ENCODE peak calls at places on chromosomes 6 and 20, in six cellular contexts. X is left ventricle myocardium inferior, L is heart right ventricle, H is epithelial cell of esophagus, G is cardiac muscle cell, A is astrocyte of the spinal cord. P is an unnamed sample.

GRCh38 chr6:105087571-105088211 is 92.1 kb downstream of the POPDC3 start:
- DNase-seq in A (peak; percentile 70), H (peak; percentile 71), L (no peak), G (peak; percentile 76), X (no peak), P (peak; percentile 77)

GRCh38 chr6:159012201-159012600 is 12.2 kb upstream of the RSPH3 start:
- DNase-seq in A (peak; percentile 25), X (no peak), L (no peak), G (peak; percentile 46), H (no peak), P (peak; percentile 14)

GRCh38 chr6:23280445-23280844 is 711.1 kb downstream of the HDGFL1 start:
- DNase-seq in X (no peak), A (no peak), H (no peak), G (peak; percentile 60), L (no peak), P (no peak)

GRCh38 chr20:62303327-62304226 is 780 bp downstream of the ADRM1 start:
- DNase-seq in A (peak; percentile 8), G (no peak), X (no peak), L (no peak), H (peak; percentile 41), P (peak; percentile 44)

GRCh38 chr20:2693286-2693995 is 861 bp downstream of the EBF4 start:
- DNase-seq in H (no peak), X (peak; percentile 44), L (peak; percentile 49), A (no peak), G (peak; percentile 30), P (no peak)

GRCh38 chr6:21666788-21667681 is 73.5 kb downstream of the SOX4 start:
- DNase-seq in A (no peak), H (no peak), X (no peak), G (peak; percentile 16), L (no peak), P (no peak)

GRCh38 chr6:12485837-12486236 is 195.7 kb downstream of the EDN1 start:
- DNase-seq in H (no peak), G (no peak), L (no peak), A (no peak), X (no peak), P (no peak)

GRCh38 chr6:107075951-107076381 is 39.3 kb downstream of the BEND3 start:
- DNase-seq in L (no peak), H (no peak), X (no peak), G (peak; percentile 66), A (peak; percentile 27), P (peak; percentile 35)

GRCh38 chr6:11432713-11433450 is 104.7 kb upstream of the TMEM170B start:
- DNase-seq in X (no peak), H (peak; percentile 62), L (no peak), G (no peak), A (peak; percentile 92), P (peak; percentile 88)

GRCh38 chr6:160667854-160668481 is 3.9 kb upstream of the LPA start:
- DNase-seq in G (no peak), X (no peak), L (no peak), A (no peak), H (peak; percentile 65), P (peak; percentile 1)

GRCh38 chr6:129507059-129507807 is 202.7 kb downstream of the ARHGAP18 start:
- DNase-seq in H (peak; percentile 90), X (no peak), G (no peak), L (no peak), A (no peak), P (no peak)

GRCh38 chr20:59731371-59731770 is 127.0 kb downstream of the PHACTR3 start:
- DNase-seq in H (no peak), X (no peak), L (no peak), A (no peak), G (no peak), P (no peak)

GRCh38 chr6:110389689-110390382 is 25.5 kb downstream of the DDO start:
- DNase-seq in X (no peak), H (no peak), G (no peak), L (no peak), A (no peak), P (no peak)

GRCh38 chr20:50679753-50680105 is 11.6 kb downstream of the RIPOR3 start:
- DNase-seq in L (no peak), G (no peak), H (no peak), A (no peak), X (no peak), P (no peak)

GRCh38 chr6:73079978-73080377 is 145.3 kb downstream of the KHDC1L start:
- DNase-seq in L (no peak), X (no peak), A (no peak), H (no peak), G (no peak), P (peak; percentile 35)

GRCh38 chr6:95923518-95923917 is 92.3 kb upstream of the FUT9 start:
- DNase-seq in G (no peak), A (no peak), L (no peak), H (peak; percentile 16), X (no peak), P (peak; percentile 1)

GRCh38 chr6:43014434-43014909 is 423 bp downstream of the KLHDC3 start:
- DNase-seq in H (peak; percentile 30), L (no peak), G (peak; percentile 40), A (peak; percentile 37), X (no peak), P (peak; percentile 49)

GRCh38 chr20:64110411-64111068 is 3.2 kb upstream of the NPBWR2 start:
- DNase-seq in G (no peak), X (peak; percentile 7), H (no peak), L (no peak), A (no peak), P (no peak)

GRCh38 chr6:129638055-129639019 is 71.6 kb downstream of the ARHGAP18 start:
- DNase-seq in G (peak; percentile 91), X (no peak), L (no peak), A (peak; percentile 86), H (no peak), P (peak; percentile 92)

GRCh38 chr20:50642288-50642803 is 49.0 kb downstream of the RIPOR3 start:
- DNase-seq in X (no peak), A (no peak), L (no peak), G (peak; percentile 73), H (no peak), P (no peak)

GRCh38 chr6:109050012-109050411 is 44.6 kb downstream of the SESN1 start:
- DNase-seq in X (no peak), L (no peak), G (no peak), A (no peak), H (peak; percentile 83), P (no peak)

GRCh38 chr6:46175446-46175845 is 4.7 kb upstream of the ENPP5 start:
- DNase-seq in A (no peak), X (no peak), L (no peak), H (no peak), G (peak; percentile 4), P (no peak)

GRCh38 chr6:2875840-2876207 is 27.3 kb downstream of the SERPINB9 start:
- DNase-seq in X (peak; percentile 25), G (peak; percentile 19), H (no peak), A (peak; percentile 21), L (peak; percentile 43), P (no peak)

GRCh38 chr6:47242483-47243386 is 67.0 kb downstream of the TNFRSF21 start:
- DNase-seq in G (peak; percentile 97), X (peak; percentile 89), H (peak; percentile 94), L (peak; percentile 86), A (peak; percentile 93), P (peak; percentile 94)

GRCh38 chr6:109834131-109834530 is 143.0 kb downstream of the FIG4 start:
- DNase-seq in G (no peak), X (no peak), H (no peak), A (no peak), L (no peak), P (peak; percentile 7)

GRCh38 chr6:36426622-36427021 is 16.0 kb downstream of the PXT1 start:
- DNase-seq in X (no peak), H (no peak), A (no peak), L (no peak), G (no peak), P (no peak)

GRCh38 chr6:36427781-36428345 is 14.8 kb downstream of the PXT1 start:
- DNase-seq in G (peak; percentile 65), X (no peak), H (peak; percentile 44), L (no peak), A (no peak), P (peak; percentile 53)

GRCh38 chr6:36430351-36430750 is 12.3 kb downstream of the PXT1 start:
- DNase-seq in L (no peak), H (no peak), A (no peak), G (peak; percentile 60), X (no peak), P (peak; percentile 61)

GRCh38 chr6:36431197-36431596 is 11.5 kb downstream of the PXT1 start:
- DNase-seq in A (no peak), L (no peak), G (no peak), H (no peak), X (no peak), P (no peak)

GRCh38 chr6:36428911-36429310 is 13.7 kb downstream of the PXT1 start:
- DNase-seq in G (no peak), L (no peak), A (no peak), H (no peak), X (no peak), P (peak; percentile 39)
- TF ChIP-seq CTCF in G (no peak), L (no peak), A (peak; percentile 49), H (no peak), X (no peak), P (no peak)

GRCh38 chr6:148138478-148138877 is 204.2 kb upstream of the SASH1 start:
- DNase-seq in H (no peak), L (no peak), A (no peak), X (no peak), G (no peak), P (no peak)
- H3K4me3 ChIP-seq in H (no peak overlapping the region), L (no peak overlapping the region), A (no peak overlapping the region), X (no peak overlapping the region), G (no peak overlapping the region), P (no peak overlapping the region)

GRCh38 chr6:137590684-137591083 is 96.5 kb upstream of the OLIG3 start:
- DNase-seq in X (no peak), L (no peak), H (no peak), G (no peak), A (no peak), P (no peak)

GRCh38 chr6:137588472-137588871 is 94.3 kb upstream of the OLIG3 start:
- DNase-seq in G (no peak), H (no peak), L (no peak), A (no peak), X (no peak), P (no peak)

DNA sequence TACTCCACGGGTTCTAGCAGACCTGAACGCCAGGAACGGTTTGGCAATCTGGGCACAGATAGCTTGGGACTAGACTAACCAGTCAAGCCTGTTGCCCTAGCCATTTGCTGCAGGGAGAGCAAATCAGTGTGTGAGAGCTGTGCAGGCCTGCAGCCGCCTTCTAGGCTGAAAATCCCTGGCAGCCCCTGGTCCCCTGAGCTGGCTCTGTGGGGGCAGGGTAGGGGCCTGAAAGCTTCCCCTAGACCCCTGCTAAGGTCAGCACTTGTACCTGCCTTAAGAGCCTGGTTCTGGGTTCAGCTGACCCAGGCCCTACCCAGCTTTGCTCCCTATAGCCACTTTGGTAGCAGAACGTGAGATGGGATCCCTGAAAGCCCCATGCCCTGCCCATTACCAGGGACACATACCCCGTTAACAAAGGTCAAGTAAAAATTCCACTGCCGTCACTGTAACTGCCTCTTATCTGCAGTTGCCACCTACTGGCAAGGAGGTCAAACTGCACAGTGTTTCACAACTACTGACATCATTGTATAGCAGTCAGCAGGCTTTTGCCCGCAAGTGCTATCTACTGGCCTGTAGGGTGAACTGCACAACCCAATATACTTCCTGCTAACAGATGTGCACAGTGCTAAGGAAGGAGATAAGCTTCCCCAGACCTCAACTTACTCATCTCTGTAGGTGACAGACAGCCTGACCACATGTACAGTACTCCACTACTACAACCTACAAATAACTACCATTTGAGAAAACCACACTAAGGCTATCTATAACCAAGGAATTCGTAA is 95.1 kb upstream of the OLIG3 start:
- DNase-seq in H (peak; percentile 77), X (no peak), G (peak; percentile 57), A (peak; percentile 31), L (no peak), P (peak; percentile 72)
- TF ChIP-seq CTCF in H (peak; percentile 64), X (no peak), G (peak; percentile 49), A (peak; percentile 49), L (no peak), P (peak; percentile 67)

GRCh38 chr20:49283703-49284625 is 6.1 kb upstream of the ZNFX1 start:
- DNase-seq in X (no peak), G (no peak), H (no peak), A (no peak), L (no peak), P (no peak)
- H3K4me3 ChIP-seq in X (no peak overlapping the region), G (no peak overlapping the region), H (peak overlapping the region; percentile 20), A (peak overlapping the region; percentile 97), L (no peak overlapping the region), P (peak overlapping the region; percentile 94)

P was measured in cardiac fibroblast.